ENCODE peak calls at places on chromosomes 11 and 22, in ten cellular contexts. Y is RWPE2, N is right lobe of liver, X is psoas muscle, I is ovary, P is DND-41, J is progenitor cell of endocrine pancreas, R is omental fat pad, D is esophagus squamous epithelium, L is GM20000. W is an unnamed sample.

GRCh38 chr11:113446112-113446511 is 29.1 kb downstream of the DRD2 start:
- DNase-seq in Y (no peak), N (no peak), X (no peak), I (no peak), P (no peak), J (no peak), R (no peak), D (no peak), L (no peak), W (no peak)

GRCh38 chr11:12111482-12112149 is 1.2 kb downstream of the MICAL2 start:
- DNase-seq in Y (no peak), N (no peak), X (no peak), I (no peak), P (no peak), J (no peak), R (no peak), D (no peak), L (no peak), W (no peak)

GRCh38 chr11:1333091-1333772 is 23.8 kb upstream of the TOLLIP start:
- DNase-seq in Y (no peak), N (no peak), X (no peak), I (no peak), P (no peak), J (no peak), R (no peak), D (no peak), L (no peak), W (no peak)

GRCh38 chr22:44352378-44353062 is 39.8 kb upstream of the SHISAL1 start:
- DNase-seq in Y (no peak), N (no peak), X (peak), I (peak), P (no peak), J (no peak), R (no peak), D (no peak), L (no peak), W (no peak)

GRCh38 chr22:50283821-50284220 is 13.6 kb upstream of the MAPK11 start:
- DNase-seq in Y (no peak), N (no peak), X (no peak), I (no peak), P (no peak), J (no peak), R (no peak), D (no peak), L (no peak), W (no peak)

GRCh38 chr11:12103411-12104225 is 6.8 kb upstream of the MICAL2 start:
- DNase-seq in Y (no peak), N (no peak), X (no peak), I (no peak), P (no peak), J (no peak), R (no peak), D (no peak), L (no peak), W (no peak)

GRCh38 chr11:73225001-73225686 is 7.1 kb downstream of the P2RY2 start:
- DNase-seq in Y (peak), N (no peak), X (no peak), I (no peak), P (no peak), J (no peak), R (no peak), D (no peak), L (no peak), W (no peak)

GRCh38 chr22:36461665-36462474 is 19.6 kb downstream of the TXN2 start:
- DNase-seq in Y (peak), N (peak), X (peak), I (no peak), P (no peak), J (peak), R (no peak), D (no peak), L (no peak), W (no peak)

GRCh38 chr22:28896611-28897010 is 13.2 kb downstream of the ZNRF3 start:
- DNase-seq in Y (no peak), N (no peak), X (no peak), I (no peak), P (no peak), J (no peak), R (no peak), D (no peak), L (no peak), W (no peak)

GRCh38 chr11:122486793-122487495 is 168.6 kb upstream of the UBASH3B start:
- DNase-seq in Y (no peak), N (no peak), X (no peak), I (no peak), P (peak), J (no peak), R (no peak), D (no peak), L (no peak), W (no peak)

GRCh38 chr11:132734217-132734616 is 798.1 kb downstream of the OPCML start:
- DNase-seq in Y (no peak), N (no peak), X (no peak), I (no peak), P (no peak), J (no peak), R (no peak), D (no peak), L (no peak), W (no peak)

GRCh38 chr11:119263352-119263940 is 53.5 kb downstream of the MCAM start:
- DNase-seq in Y (no peak), N (no peak), X (no peak), I (no peak), P (no peak), J (no peak), R (no peak), D (no peak), L (peak), W (peak)

GRCh38 chr11:2843551-2843950 is 42.0 kb downstream of the CDKN1C start:
- DNase-seq in Y (no peak), N (no peak), X (no peak), I (no peak), P (no peak), J (no peak), R (no peak), D (no peak), L (no peak), W (no peak)

GRCh38 chr22:17549183-17549582 is 14.1 kb upstream of the SLC25A18 start:
- DNase-seq in Y (no peak), N (no peak), X (no peak), I (no peak), P (no peak), J (no peak), R (no peak), D (no peak), L (no peak), W (no peak)

GRCh38 chr11:78290293-78291176 is 101.8 kb downstream of the USP35 start:
- DNase-seq in Y (no peak), N (no peak), X (no peak), I (no peak), P (peak), J (no peak), R (no peak), D (no peak), L (no peak), W (no peak)

GRCh38 chr22:44090571-44090905 is 66.4 kb downstream of the PARVB start:
- DNase-seq in Y (peak), N (no peak), X (no peak), I (no peak), P (no peak), J (no peak), R (no peak), D (no peak), L (no peak), W (no peak)

GRCh38 chr22:35202376-35202775 is 54.9 kb upstream of the HMGXB4 start:
- DNase-seq in Y (no peak), N (no peak), X (no peak), I (no peak), P (no peak), J (no peak), R (no peak), D (no peak), L (no peak), W (no peak)

GRCh38 chr11:131370090-131370751 is at the start of gene NTM:
- DNase-seq in Y (no peak), N (no peak), X (peak), I (no peak), P (no peak), J (no peak), R (peak), D (no peak), L (no peak), W (no peak)

GRCh38 chr22:50326959-50327710 is at the start of gene DENND6B:
- DNase-seq in Y (peak), N (peak), X (peak), I (peak), P (peak), J (peak), R (no peak), D (no peak), L (peak), W (peak)

GRCh38 chr11:112784323-112785073 is 176.7 kb upstream of the NCAM1 start:
- DNase-seq in Y (no peak), N (peak), X (peak), I (peak), P (no peak), J (no peak), R (no peak), D (no peak), L (no peak), W (no peak)

GRCh38 chr11:71472357-71472885 is 19.4 kb downstream of the NADSYN1 start:
- DNase-seq in Y (no peak), N (no peak), X (no peak), I (no peak), P (no peak), J (no peak), R (no peak), D (no peak), L (no peak), W (no peak)

GRCh38 chr11:110096369-110096976 is 3.3 kb downstream of the ZC3H12C start:
- DNase-seq in Y (no peak), N (no peak), X (no peak), I (no peak), P (no peak), J (no peak), R (no peak), D (no peak), L (no peak), W (no peak)

GRCh38 chr11:131463609-131464008 is 93.2 kb downstream of the NTM start:
- DNase-seq in Y (no peak), N (no peak), X (no peak), I (no peak), P (no peak), J (no peak), R (no peak), D (no peak), L (no peak), W (no peak)

GRCh38 chr11:45169310-45170072 is 23.1 kb downstream of the PRDM11 start:
- DNase-seq in Y (no peak), N (no peak), X (no peak), I (no peak), P (no peak), J (no peak), R (no peak), D (no peak), L (no peak), W (no peak)

GRCh38 chr11:7892059-7892699 is 38.9 kb downstream of the OR10A6 start:
- DNase-seq in Y (no peak), N (no peak), X (no peak), I (no peak), P (no peak), J (no peak), R (no peak), D (no peak), L (no peak), W (no peak)

GRCh38 chr22:35863432-35863831 is 145.8 kb downstream of the APOL5 start:
- DNase-seq in Y (no peak), N (no peak), X (no peak), I (no peak), P (no peak), J (no peak), R (no peak), D (no peak), L (no peak), W (no peak)

GRCh38 chr11:4072668-4073285 is 21.8 kb upstream of the RRM1 start:
- DNase-seq in Y (no peak), N (no peak), X (no peak), I (no peak), P (peak), J (peak), R (no peak), D (no peak), L (peak), W (peak)

GRCh38 chr22:27259390-27259789 is 542.2 kb downstream of the MN1 start:
- DNase-seq in Y (no peak), N (no peak), X (no peak), I (no peak), P (no peak), J (no peak), R (no peak), D (no peak), L (no peak), W (no peak)

GRCh38 chr22:27260087-27260730 is 541.3 kb downstream of the MN1 start:
- DNase-seq in Y (no peak), N (no peak), X (no peak), I (no peak), P (no peak), J (no peak), R (no peak), D (no peak), L (no peak), W (no peak)

GRCh38 chr22:27255580-27255979 is 546.0 kb downstream of the MN1 start:
- DNase-seq in Y (no peak), N (no peak), X (no peak), I (no peak), P (no peak), J (no peak), R (no peak), D (no peak), L (no peak), W (no peak)

GRCh38 chr22:27258773-27259172 is 542.8 kb downstream of the MN1 start:
- DNase-seq in Y (no peak), N (no peak), X (no peak), I (no peak), P (no peak), J (no peak), R (no peak), D (no peak), L (no peak), W (no peak)

DNA sequence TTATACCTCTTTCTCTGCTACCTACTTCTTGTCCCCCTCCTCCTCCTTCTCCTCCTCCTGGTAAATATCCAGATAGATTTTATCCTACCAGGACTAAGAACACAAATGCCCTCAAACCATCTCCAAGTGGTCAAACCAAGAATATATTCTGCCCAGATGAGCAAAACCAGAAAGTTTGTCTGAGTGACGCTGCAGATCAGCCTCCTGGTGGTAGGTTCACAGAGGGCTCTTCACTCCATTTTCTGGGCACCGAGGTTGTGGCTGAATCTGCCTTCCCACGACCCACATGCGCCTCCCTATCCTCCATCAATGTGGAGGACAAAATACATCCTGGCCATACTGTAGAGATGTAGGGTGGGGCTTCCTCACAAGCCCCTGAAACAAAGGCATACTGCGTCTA is 543.6 kb downstream of the MN1 start:
- DNase-seq in Y (no peak), N (no peak), X (no peak), I (no peak), P (no peak), J (no peak), R (no peak), D (no peak), L (no peak), W (no peak)
- TF ChIP-seq CTCF in Y (no peak), N (no peak), X (no peak), I (no peak), P (no peak), J (peak), R (no peak), D (no peak), L (no peak), W (no peak)

GRCh38 chr22:39598017-39598965 is 27.7 kb downstream of the CACNA1I start:
- DNase-seq in Y (peak), N (peak), X (no peak), I (peak), P (no peak), J (peak), R (no peak), D (no peak), L (peak), W (peak)
- TF ChIP-seq CTCF in Y (no peak), N (no peak), X (no peak), I (no peak), P (no peak), J (peak), R (no peak), D (no peak), L (no peak), W (no peak)

GRCh38 chr11:68632802-68633201 is 51.5 kb upstream of the GAL start:
- DNase-seq in Y (no peak), N (peak), X (no peak), I (no peak), P (peak), J (no peak), R (no peak), D (no peak), L (peak), W (no peak)
- TF ChIP-seq CTCF in Y (peak), N (no peak), X (no peak), I (no peak), P (peak), J (peak), R (no peak), D (peak), L (peak), W (peak)

DNA sequence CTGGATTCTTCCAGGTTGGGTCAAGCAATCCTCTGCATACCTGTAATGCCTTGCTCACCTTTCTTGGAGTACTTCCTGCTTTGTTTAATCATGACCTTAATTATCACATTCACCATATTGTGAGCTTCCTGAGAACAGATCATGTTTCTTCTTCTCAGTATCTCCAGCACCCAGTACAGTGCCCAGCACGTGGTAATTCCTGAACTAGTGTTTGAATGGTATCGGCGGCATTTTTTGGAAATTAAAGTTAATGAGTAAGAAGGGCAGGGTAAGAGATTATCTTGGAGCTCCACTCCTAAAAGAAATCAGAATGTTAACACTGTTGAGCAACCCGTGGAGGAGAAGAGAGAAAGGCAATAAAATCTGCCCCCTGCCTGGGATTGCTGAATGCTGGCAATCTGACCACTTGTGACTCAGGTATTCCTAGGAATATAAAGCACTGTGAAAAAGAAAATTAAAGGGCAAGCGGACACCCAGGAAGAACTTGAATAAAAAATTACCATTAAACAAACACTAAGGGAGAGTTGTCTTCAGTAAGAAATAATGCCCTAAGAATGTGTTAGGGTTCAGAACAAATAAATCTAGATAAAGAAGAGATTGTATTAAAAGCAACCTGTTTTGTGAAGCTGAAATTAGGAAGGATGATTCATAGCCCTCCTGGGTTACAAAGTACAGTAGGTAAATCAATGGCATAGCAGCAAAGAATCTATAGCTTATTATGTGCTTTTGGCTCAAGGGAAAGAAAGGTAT is 92.9 kb downstream of the PDHX start:
- DNase-seq in Y (no peak), N (no peak), X (no peak), I (no peak), P (no peak), J (no peak), R (no peak), D (no peak), L (no peak), W (no peak)
- TF ChIP-seq CTCF in Y (no peak), N (no peak), X (no peak), I (no peak), P (no peak), J (no peak), R (no peak), D (no peak), L (no peak), W (no peak)

DNA sequence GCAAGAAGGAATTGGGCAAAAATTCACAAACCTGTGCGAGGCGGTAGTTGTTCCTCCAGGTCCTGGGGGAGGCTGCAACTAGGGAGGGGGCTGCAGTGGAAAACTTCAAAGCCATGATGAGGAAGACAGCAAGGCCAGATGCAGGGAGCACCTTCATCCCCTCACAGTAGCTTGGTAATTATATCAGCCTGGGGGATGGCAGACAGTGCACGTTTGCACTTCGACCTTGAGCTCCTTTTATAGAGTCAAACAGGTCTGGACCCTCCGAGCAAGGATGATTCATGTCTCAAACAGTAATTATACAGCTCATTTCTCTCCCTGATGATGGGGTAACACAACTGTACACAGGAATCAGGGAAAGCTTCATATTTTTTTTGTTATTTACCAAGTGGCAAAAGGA is at the start of gene MMP20:
- DNase-seq in Y (no peak), N (no peak), X (no peak), I (no peak), P (no peak), J (no peak), R (no peak), D (no peak), L (no peak), W (no peak)
- TF ChIP-seq CTCF in Y (no peak), N (no peak), X (no peak), I (no peak), P (no peak), J (no peak), R (no peak), D (no peak), L (no peak), W (no peak)

GRCh38 chr22:39244496-39245129 is at the start of gene PDGFB:
- DNase-seq in Y (no peak), N (no peak), X (no peak), I (peak), P (no peak), J (no peak), R (no peak), D (no peak), L (no peak), W (no peak)

GRCh38 chr22:39245130-39246039 is 603 bp upstream of the PDGFB start:
- DNase-seq in Y (no peak), N (no peak), X (no peak), I (no peak), P (no peak), J (no peak), R (no peak), D (no peak), L (no peak), W (no peak)

GRCh38 chr22:39243443-39244072 is 1.2 kb downstream of the PDGFB start:
- DNase-seq in Y (no peak), N (no peak), X (no peak), I (no peak), P (no peak), J (peak), R (no peak), D (no peak), L (peak), W (no peak)

GRCh38 chr22:39242809-39243442 is 1.9 kb downstream of the PDGFB start:
- DNase-seq in Y (no peak), N (no peak), X (no peak), I (no peak), P (no peak), J (peak), R (no peak), D (no peak), L (no peak), W (no peak)

DNA sequence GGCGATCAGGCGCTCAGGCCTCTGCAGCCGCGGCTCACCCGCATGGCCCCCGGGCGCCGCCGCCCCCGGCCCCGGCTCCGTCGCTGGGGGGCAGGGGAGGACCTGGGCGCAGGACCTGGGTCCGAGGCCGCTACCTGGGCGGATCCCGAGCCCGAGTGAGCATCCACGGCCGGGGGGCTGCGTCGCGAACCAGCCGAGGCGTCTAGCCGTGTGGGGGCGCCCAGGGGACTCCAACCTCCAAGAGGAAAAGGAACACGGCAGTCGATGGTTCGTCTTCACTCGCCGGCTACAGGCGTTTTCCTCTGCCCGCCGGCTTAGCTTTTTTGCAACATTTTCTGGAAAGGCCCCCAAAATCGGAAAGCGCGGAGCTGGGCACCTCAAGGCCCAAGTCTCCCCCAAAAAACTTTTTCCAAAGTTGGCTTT is 698 bp downstream of the PDGFB start:
- DNase-seq in Y (no peak), N (no peak), X (no peak), I (no peak), P (no peak), J (no peak), R (no peak), D (no peak), L (no peak), W (no peak)
- TF ChIP-seq CTCF in Y (peak), N (no peak), X (no peak), I (no peak), P (no peak), J (no peak), R (no peak), D (no peak), L (no peak), W (peak)